ENCODE peak calls at places on chromosome 5, in ten cellular contexts. R is mucosa of descending colon, D is heart right ventricle, B is pancreas, N is BJ, K is right atrium auricular region, C is keratinocyte, G is Caco-2, M is RWPE2, S is heart left ventricle. I is an unnamed sample.

GRCh38 chr5:131810510-131811249 is 13.9 kb upstream of the FNIP1 start:
- DNase-seq in R (no peak), D (no peak), B (no peak), N (no peak), K (no peak), C (no peak), G (peak; percentile 19), M (no peak), S (no peak), I (no peak)

GRCh38 chr5:61790678-61791077 is 458.6 kb downstream of the ZSWIM6 start:
- DNase-seq in R (peak; percentile 32), D (no peak), B (no peak), N (no peak), K (no peak), C (no peak), G (peak; percentile 48), M (no peak), S (no peak), I (no peak)

GRCh38 chr5:172875372-172876279 is 41.6 kb downstream of the ERGIC1 start:
- DNase-seq in R (no peak), D (no peak), B (no peak), N (no peak), K (no peak), C (no peak), G (no peak), M (no peak), S (no peak), I (no peak)

GRCh38 chr5:164375051-164375450 is 869.6 kb downstream of the MAT2B start:
- DNase-seq in R (no peak), D (no peak), B (no peak), N (no peak), K (no peak), C (no peak), G (no peak), M (no peak), S (no peak), I (no peak)

GRCh38 chr5:138467711-138468132 is 2.4 kb downstream of the EGR1 start:
- DNase-seq in R (no peak), D (no peak), B (no peak), N (no peak), K (peak; percentile 63), C (no peak), G (peak; percentile 52), M (peak; percentile 72), S (no peak), I (no peak)

GRCh38 chr5:142012186-142012785 is 541 bp downstream of the GNPDA1 start:
- DNase-seq in R (peak; percentile 64), D (peak; percentile 32), B (peak; percentile 64), N (no peak), K (peak; percentile 64), C (no peak), G (peak; percentile 35), M (no peak), S (peak; percentile 75), I (peak; percentile 59)

GRCh38 chr5:132837868-132838267 is 7.4 kb upstream of the SHROOM1 start:
- DNase-seq in R (peak; percentile 81), D (no peak), B (peak; percentile 56), N (no peak), K (peak; percentile 23), C (no peak), G (peak; percentile 36), M (no peak), S (no peak), I (no peak)

GRCh38 chr5:148912714-148913398 is 86.4 kb downstream of the ADRB2 start:
- DNase-seq in R (no peak), D (no peak), B (no peak), N (peak; percentile 95), K (no peak), C (peak; percentile 95), G (peak; percentile 40), M (peak; percentile 99), S (no peak), I (no peak)

DNA sequence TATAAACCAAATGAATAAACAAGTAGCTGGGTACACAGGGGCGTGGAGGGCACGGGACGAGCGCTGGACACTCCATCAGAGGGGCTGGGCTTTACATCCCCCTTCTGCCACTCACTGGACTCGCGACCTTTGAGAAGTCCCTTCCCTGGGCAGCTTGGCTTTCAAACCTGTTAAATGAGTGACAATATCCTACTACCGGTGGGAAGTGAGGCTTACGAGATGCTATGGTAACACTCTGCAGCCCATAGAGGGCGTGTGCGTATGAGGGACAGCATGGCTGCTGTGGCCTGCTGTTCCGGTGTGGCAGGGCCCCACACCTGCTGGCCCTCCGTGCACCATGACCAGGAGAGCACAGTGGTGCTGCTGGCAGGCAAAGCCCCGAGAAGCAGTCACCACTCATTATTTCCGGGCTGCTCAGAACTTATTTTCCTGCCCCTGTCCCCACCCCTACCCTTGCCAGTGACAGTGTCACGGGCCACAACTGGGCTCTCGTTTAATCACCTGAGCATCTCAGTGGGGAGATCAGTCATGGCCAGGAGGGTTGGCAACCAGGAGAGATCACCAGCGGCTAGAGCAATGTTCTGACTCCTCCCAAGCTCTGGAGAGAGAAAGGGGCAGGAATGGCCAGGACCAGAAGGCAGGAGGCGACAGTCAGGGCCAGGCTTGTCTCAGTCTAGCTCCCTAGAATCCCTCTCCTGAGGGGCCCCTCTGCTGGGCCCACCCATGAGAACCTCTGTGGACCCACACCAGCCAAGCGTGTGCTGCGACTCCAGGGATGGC is 10.5 kb downstream of the CLTB start:
- DNase-seq in R (peak; percentile 65), D (no peak), B (peak; percentile 23), N (no peak), K (no peak), C (no peak), G (peak; percentile 30), M (no peak), S (peak; percentile 20), I (no peak)
- H3K36me3 ChIP-seq in R (no peaks in the 10 kb centered on the region), D (no peaks in the 10 kb centered on the region), B (no peaks in the 10 kb centered on the region), N (peaks cover 10% of the 10 kb centered on the region), K (peaks cover 42% of the 10 kb centered on the region), C (peaks cover 35% of the 10 kb centered on the region), G (no peaks in the 10 kb centered on the region), M (peaks cover 74% of the 10 kb centered on the region), S (peaks cover 60% of the 10 kb centered on the region), I (peaks cover 72% of the 10 kb centered on the region)

GRCh38 chr5:154648706-154649105 is 106.5 kb upstream of the LARP1 start:
- DNase-seq in R (no peak), D (no peak), B (no peak), N (no peak), K (peak; percentile 76), C (no peak), G (peak; percentile 47), M (no peak), S (no peak), I (no peak)

GRCh38 chr5:154646841-154647759 is 108.1 kb upstream of the LARP1 start:
- DNase-seq in R (peak; percentile 85), D (peak; percentile 22), B (peak; percentile 82), N (no peak), K (peak; percentile 63), C (no peak), G (peak; percentile 87), M (no peak), S (peak; percentile 75), I (peak; percentile 62)

GRCh38 chr5:154644745-154645411 is 110.3 kb upstream of the LARP1 start:
- DNase-seq in R (no peak), D (no peak), B (no peak), N (no peak), K (no peak), C (no peak), G (no peak), M (no peak), S (no peak), I (no peak)

GRCh38 chr5:154648229-154648628 is 106.9 kb upstream of the LARP1 start:
- DNase-seq in R (no peak), D (no peak), B (no peak), N (no peak), K (no peak), C (no peak), G (no peak), M (no peak), S (no peak), I (no peak)

DNA sequence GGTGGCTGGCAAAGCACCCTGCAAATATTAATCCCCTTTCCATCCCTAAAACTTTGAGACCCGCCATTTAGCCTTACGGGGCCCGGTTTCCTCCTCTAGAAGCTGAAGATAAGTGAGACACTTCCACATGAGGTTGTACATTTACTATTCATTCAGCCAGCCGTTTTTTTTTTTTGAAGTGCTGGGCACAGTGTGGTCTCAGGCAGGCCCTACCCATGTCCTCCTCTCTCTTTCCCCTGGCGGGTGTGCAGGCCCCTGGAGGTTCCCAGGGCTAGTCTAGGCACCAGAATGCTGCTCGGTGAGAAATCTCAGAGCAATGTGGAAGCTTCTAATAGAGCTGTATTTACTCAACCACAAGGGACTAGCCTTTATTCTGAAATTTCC is 107.4 kb upstream of the LARP1 start:
- DNase-seq in R (no peak), D (no peak), B (no peak), N (no peak), K (no peak), C (no peak), G (peak; percentile 27), M (no peak), S (no peak), I (no peak)
- TF ChIP-seq CTCF in R (no peak), D (no peak), B (no peak), N (no peak), K (no peak), C (no peak), G (no peak), M (no peak), S (no peak), I (no peak)

GRCh38 chr5:170249360-170249759 is 16.6 kb downstream of the C5orf58 start:
- DNase-seq in R (no peak), D (no peak), B (no peak), N (no peak), K (no peak), C (no peak), G (no peak), M (no peak), S (no peak), I (no peak)

GRCh38 chr5:170252109-170252508 is 19.3 kb downstream of the C5orf58 start:
- DNase-seq in R (no peak), D (no peak), B (no peak), N (no peak), K (no peak), C (no peak), G (no peak), M (no peak), S (no peak), I (no peak)

GRCh38 chr5:170250810-170251317 is 18.1 kb downstream of the C5orf58 start:
- DNase-seq in R (no peak), D (no peak), B (no peak), N (no peak), K (no peak), C (no peak), G (no peak), M (no peak), S (no peak), I (no peak)

GRCh38 chr5:170252710-170253350 is 20.0 kb downstream of the C5orf58 start:
- DNase-seq in R (no peak), D (no peak), B (no peak), N (no peak), K (no peak), C (no peak), G (no peak), M (no peak), S (no peak), I (no peak)

GRCh38 chr5:170251462-170251861 is 18.7 kb downstream of the C5orf58 start:
- DNase-seq in R (no peak), D (no peak), B (no peak), N (no peak), K (no peak), C (no peak), G (no peak), M (no peak), S (no peak), I (no peak)
- H3K36me3 ChIP-seq in R (no peaks in the 10 kb centered on the region), D (no peaks in the 10 kb centered on the region), B (no peaks in the 10 kb centered on the region), N (no peaks in the 10 kb centered on the region), K (no peaks in the 10 kb centered on the region), C (no peaks in the 10 kb centered on the region), G (no peaks in the 10 kb centered on the region), M (no peaks in the 10 kb centered on the region), S (peaks cover 32% of the 10 kb centered on the region), I (peaks cover 100% of the 10 kb centered on the region)

GRCh38 chr5:8865686-8866374 is 680.0 kb downstream of the SEMA5A start:
- DNase-seq in R (no peak), D (no peak), B (no peak), N (no peak), K (no peak), C (no peak), G (no peak), M (no peak), S (no peak), I (no peak)

GRCh38 chr5:8869932-8870331 is 675.9 kb downstream of the SEMA5A start:
- DNase-seq in R (no peak), D (no peak), B (no peak), N (no peak), K (no peak), C (no peak), G (no peak), M (no peak), S (no peak), I (no peak)

GRCh38 chr5:8861764-8862163 is 684.1 kb downstream of the SEMA5A start:
- DNase-seq in R (peak; percentile 55), D (no peak), B (no peak), N (no peak), K (no peak), C (no peak), G (no peak), M (no peak), S (no peak), I (no peak)

GRCh38 chr5:8864053-8864452 is 681.8 kb downstream of the SEMA5A start:
- DNase-seq in R (peak; percentile 25), D (no peak), B (no peak), N (no peak), K (no peak), C (peak; percentile 4), G (peak; percentile 55), M (no peak), S (no peak), I (no peak)
- TF ChIP-seq CTCF in R (no peak), D (no peak), B (no peak), N (peak; percentile 60), K (no peak), C (peak; percentile 84), G (peak; percentile 75), M (peak; percentile 67), S (no peak), I (no peak)